ENCODE peak calls at places on chromosomes 5 and 9, in eight cellular contexts. One of them, this sample, is unnamed.

GRCh38 chr5:43560128-43560527 is 3.3 kb upstream of the PAIP1 start:
- DNase-seq in cardiac fibroblast: peak
- DNase-seq in PC-9: peak
- DNase-seq in GM06990: no peak
- DNase-seq in A549: no peak
- DNase-seq in fibroblast of pulmonary artery: peak
- DNase-seq in coronary artery: no peak
- DNase-seq in lung: no peak
- DNase-seq in this sample: peak

GRCh38 chr5:132234684-132235062 is 7.0 kb upstream of the P4HA2 start:
- DNase-seq in cardiac fibroblast: no peak
- DNase-seq in PC-9: no peak
- DNase-seq in GM06990: no peak
- DNase-seq in A549: no peak
- DNase-seq in fibroblast of pulmonary artery: no peak
- DNase-seq in coronary artery: peak
- DNase-seq in lung: no peak
- DNase-seq in this sample: no peak

GRCh38 chr5:113140837-113141661 is 164.5 kb downstream of the DCP2 start:
- DNase-seq in cardiac fibroblast: peak
- DNase-seq in PC-9: peak
- DNase-seq in GM06990: no peak
- DNase-seq in A549: no peak
- DNase-seq in fibroblast of pulmonary artery: peak
- DNase-seq in coronary artery: no peak
- DNase-seq in lung: no peak
- DNase-seq in this sample: peak

GRCh38 chr5:140633081-140633471 is at the start of gene CD14:
- DNase-seq in cardiac fibroblast: peak
- DNase-seq in PC-9: peak
- DNase-seq in GM06990: no peak
- DNase-seq in A549: peak
- DNase-seq in fibroblast of pulmonary artery: peak
- DNase-seq in coronary artery: peak
- DNase-seq in lung: peak
- DNase-seq in this sample: peak

GRCh38 chr9:38004809-38005560 is 64.0 kb downstream of the SHB start:
- DNase-seq in cardiac fibroblast: no peak
- DNase-seq in PC-9: no peak
- DNase-seq in GM06990: no peak
- DNase-seq in A549: no peak
- DNase-seq in fibroblast of pulmonary artery: no peak
- DNase-seq in coronary artery: no peak
- DNase-seq in lung: no peak
- DNase-seq in this sample: no peak

GRCh38 chr9:124078641-124079040 is 67.1 kb downstream of the LHX2 start:
- DNase-seq in cardiac fibroblast: peak
- DNase-seq in PC-9: peak
- DNase-seq in GM06990: no peak
- DNase-seq in A549: peak
- DNase-seq in fibroblast of pulmonary artery: peak
- DNase-seq in coronary artery: no peak
- DNase-seq in lung: no peak
- DNase-seq in this sample: peak

GRCh38 chr9:120755827-120756434 is 37.3 kb downstream of the FBXW2 start:
- DNase-seq in cardiac fibroblast: peak
- DNase-seq in PC-9: peak
- DNase-seq in GM06990: no peak
- DNase-seq in A549: peak
- DNase-seq in fibroblast of pulmonary artery: peak
- DNase-seq in coronary artery: no peak
- DNase-seq in lung: peak
- DNase-seq in this sample: peak

GRCh38 chr9:105697871-105698270 is 3.5 kb downstream of the TMEM38B start:
- DNase-seq in cardiac fibroblast: peak
- DNase-seq in PC-9: no peak
- DNase-seq in GM06990: no peak
- DNase-seq in A549: no peak
- DNase-seq in fibroblast of pulmonary artery: peak
- DNase-seq in coronary artery: no peak
- DNase-seq in lung: no peak
- DNase-seq in this sample: no peak

GRCh38 chr9:123102380-123103113 is 69.1 kb downstream of the GPR21 start:
- DNase-seq in cardiac fibroblast: peak
- DNase-seq in PC-9: peak
- DNase-seq in GM06990: no peak
- DNase-seq in A549: no peak
- DNase-seq in fibroblast of pulmonary artery: no peak
- DNase-seq in coronary artery: no peak
- DNase-seq in lung: no peak
- DNase-seq in this sample: peak

GRCh38 chr9:115733318-115733717 is 420.3 kb upstream of the PAPPA start:
- DNase-seq in cardiac fibroblast: no peak
- DNase-seq in PC-9: no peak
- DNase-seq in GM06990: no peak
- DNase-seq in A549: no peak
- DNase-seq in fibroblast of pulmonary artery: no peak
- DNase-seq in coronary artery: no peak
- DNase-seq in lung: no peak
- DNase-seq in this sample: no peak

GRCh38 chr9:120109242-120109641 is 470.7 kb downstream of the CDK5RAP2 start:
- DNase-seq in cardiac fibroblast: no peak
- DNase-seq in PC-9: no peak
- DNase-seq in GM06990: no peak
- DNase-seq in A549: peak
- DNase-seq in fibroblast of pulmonary artery: no peak
- DNase-seq in coronary artery: no peak
- DNase-seq in lung: no peak
- DNase-seq in this sample: no peak

GRCh38 chr5:181243521-181244307 is at the start of gene RACK1:
- DNase-seq in cardiac fibroblast: peak
- DNase-seq in PC-9: no peak
- DNase-seq in GM06990: peak
- DNase-seq in A549: peak
- DNase-seq in fibroblast of pulmonary artery: peak
- DNase-seq in coronary artery: peak
- DNase-seq in lung: peak
- DNase-seq in this sample: peak

GRCh38 chr9:81308404-81308803 is 380.9 kb downstream of the TLE1 start:
- DNase-seq in cardiac fibroblast: no peak
- DNase-seq in PC-9: no peak
- DNase-seq in GM06990: no peak
- DNase-seq in A549: no peak
- DNase-seq in fibroblast of pulmonary artery: no peak
- DNase-seq in coronary artery: no peak
- DNase-seq in lung: no peak
- DNase-seq in this sample: no peak

GRCh38 chr5:116455061-116455460 is 119.6 kb downstream of the SEMA6A start:
- DNase-seq in cardiac fibroblast: peak
- DNase-seq in PC-9: no peak
- DNase-seq in GM06990: no peak
- DNase-seq in A549: no peak
- DNase-seq in fibroblast of pulmonary artery: peak
- DNase-seq in coronary artery: no peak
- DNase-seq in lung: no peak
- DNase-seq in this sample: peak

GRCh38 chr5:71645030-71645429 is 57.9 kb downstream of the MCCC2 start:
- DNase-seq in cardiac fibroblast: peak
- DNase-seq in PC-9: no peak
- DNase-seq in GM06990: no peak
- DNase-seq in A549: no peak
- DNase-seq in fibroblast of pulmonary artery: no peak
- DNase-seq in coronary artery: no peak
- DNase-seq in lung: no peak
- DNase-seq in this sample: no peak

GRCh38 chr5:172687983-172688734 is 47.1 kb downstream of the NEURL1B start:
- DNase-seq in cardiac fibroblast: no peak
- DNase-seq in PC-9: no peak
- DNase-seq in GM06990: no peak
- DNase-seq in A549: no peak
- DNase-seq in fibroblast of pulmonary artery: no peak
- DNase-seq in coronary artery: no peak
- DNase-seq in lung: no peak
- DNase-seq in this sample: no peak

GRCh38 chr5:115589043-115589442 is 13.2 kb downstream of the TICAM2 start:
- DNase-seq in cardiac fibroblast: no peak
- DNase-seq in PC-9: no peak
- DNase-seq in GM06990: no peak
- DNase-seq in A549: no peak
- DNase-seq in fibroblast of pulmonary artery: no peak
- DNase-seq in coronary artery: no peak
- DNase-seq in lung: no peak
- DNase-seq in this sample: no peak

GRCh38 chr5:116939641-116940040 is 365.0 kb upstream of the SEMA6A start:
- DNase-seq in cardiac fibroblast: no peak
- DNase-seq in PC-9: no peak
- DNase-seq in GM06990: no peak
- DNase-seq in A549: no peak
- DNase-seq in fibroblast of pulmonary artery: no peak
- DNase-seq in coronary artery: no peak
- DNase-seq in lung: no peak
- DNase-seq in this sample: no peak

GRCh38 chr9:86644315-86645034 is 290.3 kb upstream of the TUT7 start:
- DNase-seq in cardiac fibroblast: no peak
- DNase-seq in PC-9: no peak
- DNase-seq in GM06990: no peak
- DNase-seq in A549: no peak
- DNase-seq in fibroblast of pulmonary artery: no peak
- DNase-seq in coronary artery: no peak
- DNase-seq in lung: no peak
- DNase-seq in this sample: no peak

GRCh38 chr5:173099461-173099860 is 43.3 kb downstream of the CREBRF start:
- DNase-seq in cardiac fibroblast: no peak
- DNase-seq in PC-9: no peak
- DNase-seq in GM06990: no peak
- DNase-seq in A549: no peak
- DNase-seq in fibroblast of pulmonary artery: no peak
- DNase-seq in coronary artery: no peak
- DNase-seq in lung: no peak
- DNase-seq in this sample: no peak

GRCh38 chr9:101478444-101478843 is 42.9 kb upstream of the ALDOB start:
- DNase-seq in cardiac fibroblast: no peak
- DNase-seq in PC-9: no peak
- DNase-seq in GM06990: no peak
- DNase-seq in A549: no peak
- DNase-seq in fibroblast of pulmonary artery: no peak
- DNase-seq in coronary artery: no peak
- DNase-seq in lung: no peak
- DNase-seq in this sample: no peak

GRCh38 chr5:146338774-146339714 is at the start of gene POU4F3:
- DNase-seq in cardiac fibroblast: no peak
- DNase-seq in PC-9: no peak
- DNase-seq in GM06990: no peak
- DNase-seq in A549: peak
- DNase-seq in fibroblast of pulmonary artery: no peak
- DNase-seq in coronary artery: no peak
- DNase-seq in lung: no peak
- DNase-seq in this sample: no peak

GRCh38 chr9:93286252-93287188 is 102.6 kb downstream of the WNK2 start:
- DNase-seq in cardiac fibroblast: no peak
- DNase-seq in PC-9: peak
- DNase-seq in GM06990: no peak
- DNase-seq in A549: no peak
- DNase-seq in fibroblast of pulmonary artery: no peak
- DNase-seq in coronary artery: no peak
- DNase-seq in lung: no peak
- DNase-seq in this sample: no peak
- TF ChIP-seq CTCF in cardiac fibroblast: no peak
- TF ChIP-seq CTCF in PC-9: no peak
- TF ChIP-seq CTCF in GM06990: no peak
- TF ChIP-seq CTCF in A549: no peak
- TF ChIP-seq CTCF in fibroblast of pulmonary artery: no peak
- TF ChIP-seq CTCF in coronary artery: no peak
- TF ChIP-seq CTCF in lung: no peak
- TF ChIP-seq CTCF in this sample: no peak

GRCh38 chr5:142206801-142207200 is 98.2 kb downstream of the NDFIP1 start:
- DNase-seq in cardiac fibroblast: no peak
- DNase-seq in PC-9: no peak
- DNase-seq in GM06990: no peak
- DNase-seq in A549: peak
- DNase-seq in fibroblast of pulmonary artery: peak
- DNase-seq in coronary artery: no peak
- DNase-seq in lung: no peak
- DNase-seq in this sample: no peak
- TF ChIP-seq CTCF in cardiac fibroblast: no peak
- TF ChIP-seq CTCF in PC-9: peak
- TF ChIP-seq CTCF in GM06990: peak
- TF ChIP-seq CTCF in A549: peak
- TF ChIP-seq CTCF in fibroblast of pulmonary artery: no peak
- TF ChIP-seq CTCF in coronary artery: no peak
- TF ChIP-seq CTCF in lung: no peak
- TF ChIP-seq CTCF in this sample: peak

DNA sequence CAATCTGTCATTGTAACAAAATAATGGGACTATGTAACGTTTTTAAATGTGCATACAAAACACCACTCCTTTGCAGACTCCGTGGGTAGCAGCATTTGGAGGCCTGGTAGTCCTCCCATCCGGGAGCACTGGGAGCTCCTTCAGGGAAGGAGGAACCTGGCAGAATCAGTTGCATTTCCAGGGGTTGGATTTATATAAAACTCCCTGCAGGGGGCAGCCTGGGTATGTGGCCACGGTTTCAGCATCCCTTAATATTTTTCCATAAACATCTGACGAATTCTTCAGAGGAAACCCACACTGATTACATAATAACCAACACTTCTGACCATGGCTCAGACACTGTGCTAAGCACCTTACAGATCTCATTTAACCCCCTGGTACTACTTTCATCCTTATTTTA is 6.1 kb upstream of the AFAP1L1 start:
- DNase-seq in cardiac fibroblast: peak
- DNase-seq in PC-9: peak
- DNase-seq in GM06990: no peak
- DNase-seq in A549: peak
- DNase-seq in fibroblast of pulmonary artery: peak
- DNase-seq in coronary artery: no peak
- DNase-seq in lung: no peak
- DNase-seq in this sample: peak
- TF ChIP-seq CTCF in cardiac fibroblast: peak
- TF ChIP-seq CTCF in PC-9: peak
- TF ChIP-seq CTCF in GM06990: peak
- TF ChIP-seq CTCF in A549: peak
- TF ChIP-seq CTCF in fibroblast of pulmonary artery: peak
- TF ChIP-seq CTCF in coronary artery: no peak
- TF ChIP-seq CTCF in lung: peak
- TF ChIP-seq CTCF in this sample: peak

GRCh38 chr5:161530700-161531099 is 15.8 kb downstream of the GABRB2 start:
- DNase-seq in cardiac fibroblast: no peak
- DNase-seq in PC-9: no peak
- DNase-seq in GM06990: no peak
- DNase-seq in A549: no peak
- DNase-seq in fibroblast of pulmonary artery: no peak
- DNase-seq in coronary artery: no peak
- DNase-seq in lung: no peak
- DNase-seq in this sample: no peak

DNA sequence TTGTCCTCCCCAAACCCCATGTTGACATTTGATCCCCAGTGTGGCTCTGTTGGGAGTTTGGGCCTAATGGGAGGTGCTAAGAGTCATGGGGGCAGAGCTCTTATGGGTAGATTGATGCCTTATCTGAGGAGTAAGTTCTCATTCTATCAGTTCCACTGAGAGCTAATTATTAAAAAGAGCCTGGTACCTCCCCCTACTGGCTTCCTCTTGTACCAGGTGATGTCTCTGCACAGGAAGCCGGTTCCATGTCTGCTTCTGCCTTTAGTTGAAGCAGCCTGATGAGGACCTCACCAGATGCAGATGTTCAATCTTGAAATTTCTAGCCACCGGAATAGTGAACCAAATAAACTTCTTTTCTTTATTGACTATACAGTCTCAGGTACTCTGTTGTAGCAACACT is 10.8 kb downstream of the GABRB2 start:
- DNase-seq in cardiac fibroblast: no peak
- DNase-seq in PC-9: no peak
- DNase-seq in GM06990: no peak
- DNase-seq in A549: no peak
- DNase-seq in fibroblast of pulmonary artery: no peak
- DNase-seq in coronary artery: no peak
- DNase-seq in lung: no peak
- DNase-seq in this sample: no peak
- TF ChIP-seq CTCF in cardiac fibroblast: no peak
- TF ChIP-seq CTCF in PC-9: no peak
- TF ChIP-seq CTCF in GM06990: peak
- TF ChIP-seq CTCF in A549: no peak
- TF ChIP-seq CTCF in fibroblast of pulmonary artery: no peak
- TF ChIP-seq CTCF in coronary artery: no peak
- TF ChIP-seq CTCF in lung: no peak
- TF ChIP-seq CTCF in this sample: no peak